ENCODE peak calls at places on chromosomes 16 and 17, in four cellular contexts. B, F, S and T are unnamed samples.

GRCh38 chr17:63178530-63178929 is 212.5 kb downstream of the TANC2 start:
- DNase-seq in F (no peak), S (no peak), B (no peak), T (no peak)

GRCh38 chr16:2054543-2055245 is 6.9 kb downstream of the TSC2 start:
- DNase-seq in B (no peak), S (no peak), F (no peak), T (no peak)

GRCh38 chr17:9363440-9364350 is 211.9 kb downstream of the STX8 start:
- DNase-seq in B (no peak), F (no peak), S (no peak), T (no peak)

GRCh38 chr16:82481455-82481854 is 145.3 kb upstream of the CDH13 start:
- DNase-seq in F (no peak), B (no peak), S (no peak), T (no peak)

GRCh38 chr17:18129041-18129502 is 20.5 kb downstream of the MYO15A start:
- DNase-seq in B (no peak), F (no peak), S (no peak), T (no peak)

GRCh38 chr16:19329932-19330331 is 44.4 kb downstream of the CLEC19A start:
- DNase-seq in B (no peak), S (no peak), F (no peak), T (no peak)

GRCh38 chr16:72291531-72291981 is 119.6 kb upstream of the PMFBP1 start:
- DNase-seq in S (no peak), F (no peak), B (peak), T (no peak)

GRCh38 chr17:77129568-77130301 is 11.0 kb upstream of the SEC14L1 start:
- DNase-seq in S (no peak), F (no peak), B (no peak), T (no peak)

GRCh38 chr16:75251280-75252048 is at the start of gene BCAR1:
- DNase-seq in F (no peak), S (peak), B (peak), T (peak)

GRCh38 chr16:81004646-81005353 is 1.9 kb downstream of the CMC2 start:
- DNase-seq in B (peak), F (no peak), S (no peak), T (peak)

GRCh38 chr16:83989300-83989699 is 21.3 kb downstream of the NECAB2 start:
- DNase-seq in F (no peak), B (no peak), S (no peak), T (no peak)

GRCh38 chr16:12332553-12332952 is 356.0 kb downstream of the SNX29 start:
- DNase-seq in B (no peak), S (no peak), F (no peak), T (no peak)

GRCh38 chr17:69818467-69818866 is 256.6 kb upstream of the KCNJ16 start:
- DNase-seq in S (no peak), F (no peak), B (no peak), T (no peak)

GRCh38 chr17:3916013-3916696 is at the start of gene P2RX1:
- DNase-seq in S (no peak), B (no peak), F (no peak), T (peak)

GRCh38 chr17:43024407-43025289 is at the start of gene RND2:
- DNase-seq in F (peak), S (peak), B (peak), T (peak)

GRCh38 chr16:52099382-52099781 is 447.6 kb downstream of the TOX3 start:
- DNase-seq in S (no peak), F (no peak), B (no peak), T (no peak)

GRCh38 chr17:17315142-17315821 is 12.1 kb downstream of the NT5M start:
- DNase-seq in B (no peak), F (no peak), S (no peak), T (no peak)

GRCh38 chr17:17416007-17416399 is 60.8 kb upstream of the MED9 start:
- DNase-seq in F (peak), S (no peak), B (peak), T (peak)

GRCh38 chr17:5050281-5050680 is 15.1 kb upstream of the SLC52A1 start:
- DNase-seq in S (no peak), F (no peak), B (no peak), T (no peak)

DNA sequence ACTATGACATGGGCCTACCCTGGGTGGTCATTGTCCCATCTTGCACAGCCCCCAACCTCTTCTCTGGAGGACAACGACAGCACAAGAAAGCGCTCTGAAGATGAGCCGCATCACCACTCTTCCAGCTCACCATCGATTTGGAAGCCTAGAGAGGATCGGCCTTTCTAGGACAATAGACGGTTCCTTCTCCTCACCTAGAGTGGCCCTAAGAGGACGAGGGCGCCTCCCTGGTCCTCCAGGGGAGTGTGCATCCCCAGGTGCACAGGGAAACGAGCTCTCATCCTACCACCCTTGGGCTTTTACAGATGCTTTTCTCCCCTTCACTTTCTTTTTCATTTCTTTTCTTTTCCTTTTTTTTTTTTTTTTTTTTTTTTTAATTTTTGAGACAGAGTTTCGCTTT is 20.3 kb upstream of the SLC52A1 start:
- DNase-seq in F (no peak), B (no peak), S (no peak), T (peak)
- TF ChIP-seq CTCF in F (no peak), B (no peak), S (peak), T (no peak)

GRCh38 chr17:75081611-75082540 is 5.9 kb upstream of the SLC16A5 start:
- DNase-seq in F (no peak), S (no peak), B (no peak), T (no peak)
- TF ChIP-seq POLR2A in F (no peak), S (no peak), B (no peak), T (no peak)

DNA sequence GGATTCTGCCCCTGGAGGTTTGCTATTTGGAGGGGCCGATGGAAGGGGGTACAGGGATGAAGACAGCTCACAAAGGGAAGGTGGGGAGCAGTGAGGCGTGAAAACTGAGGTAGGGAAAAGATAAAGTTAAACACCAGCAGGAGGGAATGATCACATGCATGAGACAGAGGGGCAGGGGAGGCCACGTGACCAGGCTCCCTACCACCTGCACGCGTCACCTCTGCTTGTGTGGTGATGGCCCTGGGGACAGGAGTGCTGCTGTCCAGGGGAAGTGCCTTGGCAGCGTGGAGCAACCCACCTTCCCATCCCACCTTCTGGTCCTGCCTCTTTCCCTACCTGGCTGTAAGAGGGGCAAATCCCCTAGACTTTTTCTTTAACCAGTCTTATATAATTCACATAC is 132.2 kb upstream of the RPL38 start:
- DNase-seq in F (no peak), B (no peak), S (no peak), T (no peak)
- TF ChIP-seq MAX in F (no peak), B (no peak), S (no peak), T (no peak)

GRCh38 chr16:27880312-27880711 is 183.2 kb downstream of the GSG1L start:
- DNase-seq in S (no peak), B (no peak), F (no peak), T (no peak)
- TF ChIP-seq CTCF in S (no peak), B (no peak), F (no peak), T (no peak)

GRCh38 chr17:74380086-74380958 is 13.0 kb downstream of the GPR142 start:
- DNase-seq in B (no peak), F (no peak), S (peak), T (peak)

GRCh38 chr17:74383140-74383539 is 15.8 kb downstream of the GPR142 start:
- DNase-seq in B (no peak), F (no peak), S (no peak), T (peak)

GRCh38 chr17:74380959-74381808 is 13.9 kb downstream of the GPR142 start:
- DNase-seq in B (no peak), F (no peak), S (no peak), T (no peak)

GRCh38 chr17:74374786-74375185 is 7.5 kb downstream of the GPR142 start:
- DNase-seq in S (no peak), F (no peak), B (no peak), T (no peak)

DNA sequence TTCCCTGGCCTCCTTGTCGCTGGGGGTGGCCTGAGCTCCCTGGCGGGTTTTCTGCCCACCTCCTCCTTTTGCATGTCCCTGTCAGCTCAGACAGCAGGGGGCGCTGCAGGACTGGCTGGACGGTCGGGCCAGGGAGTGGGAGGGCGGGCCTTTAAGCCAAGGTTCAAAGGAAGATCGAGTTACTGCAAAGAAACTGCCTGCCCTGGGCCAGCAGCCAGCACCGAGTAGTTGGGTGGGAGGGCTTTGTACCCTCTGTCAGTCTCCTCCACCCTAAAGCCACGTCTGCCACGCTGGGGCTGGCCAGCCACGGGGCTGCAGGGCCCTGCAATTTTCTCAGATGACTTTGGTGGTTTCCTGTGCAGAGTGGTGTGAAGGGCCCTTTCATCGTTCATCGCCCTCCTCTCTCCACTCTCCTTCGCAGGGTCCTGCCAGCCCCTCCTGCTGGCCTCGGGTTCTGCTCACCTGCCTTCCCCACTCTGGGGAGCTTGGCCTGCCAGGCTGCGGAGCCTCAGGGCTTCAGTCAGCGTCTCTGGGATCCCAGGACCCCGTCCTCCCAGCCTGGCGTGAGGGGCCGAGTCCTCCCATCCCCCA is 12.3 kb downstream of the GPR142 start:
- DNase-seq in B (peak), S (peak), F (peak), T (peak)
- TF ChIP-seq POLR2A in B (no peak), S (no peak), F (no peak), T (no peak)

GRCh38 chr16:30539000-30539964 is 4.6 kb upstream of the ZNF747 start:
- DNase-seq in B (no peak), S (no peak), F (no peak), T (no peak)
- TF ChIP-seq MAX in B (no peak), S (no peak), F (no peak), T (no peak)

GRCh38 chr16:22188267-22188594 is 17.8 kb upstream of the EEF2K start:
- DNase-seq in S (no peak), B (no peak), F (no peak), T (no peak)

GRCh38 chr16:22183901-22184614 is 21.8 kb downstream of the SDR42E2 start:
- DNase-seq in F (no peak), S (peak), B (no peak), T (peak)

GRCh38 chr16:22184615-22184968 is 21.5 kb upstream of the EEF2K start:
- DNase-seq in B (no peak), F (no peak), S (no peak), T (no peak)

GRCh38 chr16:22188595-22189442 is 17.3 kb upstream of the EEF2K start:
- DNase-seq in F (peak), S (peak), B (peak), T (peak)

DNA sequence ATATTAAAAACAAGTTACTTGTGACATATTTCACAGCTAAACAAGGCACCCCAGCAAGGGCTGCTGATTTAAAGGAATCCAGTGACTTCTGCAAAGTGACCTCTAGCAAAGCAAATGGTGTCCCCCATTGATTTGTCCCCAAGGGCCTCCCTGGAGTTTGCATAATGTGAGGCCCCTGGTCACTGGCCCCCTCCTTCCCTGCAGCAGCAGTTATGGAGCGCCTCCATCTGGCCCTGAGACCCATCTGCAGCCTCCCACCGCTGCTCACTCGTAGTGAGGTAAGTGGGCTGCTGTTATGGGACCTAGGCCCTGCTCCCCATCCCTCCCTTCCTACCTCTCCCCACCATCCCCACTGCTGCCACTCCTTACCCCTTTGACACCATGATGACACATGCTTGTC is 19.6 kb upstream of the EEF2K start:
- DNase-seq in S (peak), B (no peak), F (no peak), T (peak)
- TF ChIP-seq CTCF in S (peak), B (no peak), F (peak), T (peak)

GRCh38 chr17:41813039-41813680 is 356 bp downstream of the FKBP10 start:
- DNase-seq in B (peak), F (no peak), S (no peak), T (no peak)

GRCh38 chr17:41811549-41812175 is at the start of gene P3H4:
- DNase-seq in S (peak), F (no peak), B (peak), T (peak)

GRCh38 chr17:41810659-41811548 is 845 bp downstream of the P3H4 start:
- DNase-seq in B (no peak), S (no peak), F (no peak), T (no peak)

GRCh38 chr17:41813699-41814124 is 908 bp downstream of the FKBP10 start:
- DNase-seq in B (no peak), S (no peak), F (no peak), T (no peak)

DNA sequence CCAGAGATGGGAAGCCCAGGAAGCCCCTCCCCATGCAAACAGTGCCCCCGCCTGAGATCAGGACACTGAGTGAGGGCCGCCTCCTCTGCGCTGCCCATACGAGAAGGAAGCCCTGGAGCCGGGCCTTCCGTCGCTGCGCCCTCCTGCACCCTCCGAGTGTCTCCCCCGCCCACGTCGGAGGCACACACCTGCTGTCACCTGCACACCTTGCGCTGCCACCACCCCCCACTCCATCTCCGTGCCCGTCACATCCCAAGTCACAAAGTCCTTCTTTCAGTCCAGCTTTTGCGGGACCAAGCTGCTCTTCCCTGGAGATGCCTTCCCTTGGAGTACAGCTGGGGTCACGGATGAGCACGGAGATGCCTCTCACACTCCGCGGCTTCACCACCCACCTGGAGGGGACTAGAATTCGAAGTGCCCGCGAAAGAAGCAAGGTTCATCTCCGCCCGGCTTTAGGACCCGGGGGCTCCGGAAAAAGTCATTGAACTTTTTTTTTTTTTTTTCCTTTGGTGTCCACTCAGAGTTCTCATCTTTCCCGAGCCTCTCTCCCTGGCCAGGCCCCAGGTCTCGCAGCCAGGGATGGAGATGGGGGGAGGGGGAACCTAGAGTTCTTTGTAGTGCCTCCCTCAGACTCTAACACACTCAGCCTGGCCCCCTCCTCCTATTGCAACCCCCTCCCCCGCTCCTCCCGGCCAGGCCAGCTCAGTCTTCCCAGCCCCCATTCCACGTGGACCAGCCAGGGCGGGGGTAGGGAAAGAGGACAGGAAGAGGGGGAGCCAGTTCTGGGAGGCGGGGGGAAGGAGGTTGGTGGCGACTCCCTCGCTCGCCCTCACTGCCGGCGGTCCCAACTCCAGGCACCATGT is at the start of gene FKBP10:
- DNase-seq in B (peak), F (no peak), S (peak), T (no peak)
- TF ChIP-seq POLR2A in B (peak), F (no peak), S (peak), T (no peak)

GRCh38 chr16:49778202-49778601 is 77.7 kb downstream of the ZNF423 start:
- DNase-seq in F (no peak), B (no peak), S (no peak), T (no peak)

GRCh38 chr16:49775581-49775980 is 80.3 kb downstream of the ZNF423 start:
- DNase-seq in S (no peak), B (no peak), F (no peak), T (no peak)

GRCh38 chr16:49779979-49780378 is 75.9 kb downstream of the ZNF423 start:
- DNase-seq in S (no peak), B (no peak), F (no peak), T (no peak)

GRCh38 chr16:49773534-49774486 is 82.1 kb downstream of the ZNF423 start:
- DNase-seq in B (no peak), S (no peak), F (no peak), T (no peak)

GRCh38 chr16:49776085-49776501 is 79.8 kb downstream of the ZNF423 start:
- DNase-seq in S (peak), F (no peak), B (no peak), T (no peak)
- TF ChIP-seq MAX in S (peak), F (no peak), B (no peak), T (no peak)

DNA sequence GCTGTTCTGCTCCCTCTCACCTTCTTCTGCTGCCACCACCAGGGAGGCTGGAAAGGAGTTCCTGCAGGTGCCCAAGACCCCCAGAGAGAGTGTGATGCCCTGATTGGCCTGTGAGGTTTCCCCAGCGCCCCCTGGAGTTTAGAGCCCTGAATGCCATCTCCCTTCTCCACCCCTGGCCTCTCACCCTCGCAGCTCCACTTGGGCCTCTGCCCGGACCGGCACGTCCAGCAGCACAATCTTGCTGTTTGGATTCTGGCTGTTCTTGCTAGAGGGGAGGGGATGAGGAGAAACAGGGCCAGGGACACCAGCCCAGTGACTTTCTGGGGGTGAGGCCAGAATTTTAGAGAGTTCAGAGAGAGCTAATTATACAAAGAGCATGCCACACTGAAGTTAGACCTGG is 12.5 kb upstream of the FAM171A2 start:
- DNase-seq in F (no peak), S (peak), B (peak), T (no peak)
- TF ChIP-seq CTCF in F (peak), S (peak), B (peak), T (peak)